ENCODE peak calls at places on chromosome 9, in seven cellular contexts. C, P, S, J, X, L and E are unnamed samples.

GRCh38 chr9:138010861-138011260 is 133.3 kb downstream of the CACNA1B start:
- DNase-seq in C (no peak), P (no peak), S (no peak), J (no peak), X (no peak), L (no peak), E (no peak)

GRCh38 chr9:72454871-72455471 is 66.4 kb upstream of the TMC1 start:
- DNase-seq in C (no peak), P (no peak), S (no peak), J (no peak), X (no peak), L (no peak), E (no peak)

GRCh38 chr9:69981686-69982450 is 61.8 kb upstream of the MAMDC2 start:
- DNase-seq in C (peak), P (no peak), S (no peak), J (peak), X (peak), L (no peak), E (no peak)

GRCh38 chr9:69009708-69010107 is 4.2 kb downstream of the PRKACG start:
- DNase-seq in C (no peak), P (no peak), S (no peak), J (no peak), X (no peak), L (no peak), E (no peak)

GRCh38 chr9:116951588-116952433 is 264.7 kb downstream of the TRIM32 start:
- DNase-seq in C (peak), P (no peak), S (no peak), J (peak), X (peak), L (peak), E (no peak)

GRCh38 chr9:127684576-127684975 is 22.2 kb upstream of the CFAP157 start:
- DNase-seq in C (no peak), P (no peak), S (no peak), J (peak), X (no peak), L (no peak), E (no peak)

GRCh38 chr9:95497772-95498171 is 19.0 kb downstream of the PTCH1 start:
- DNase-seq in C (no peak), P (no peak), S (no peak), J (peak), X (no peak), L (no peak), E (no peak)

GRCh38 chr9:20014168-20014567 is 225.3 kb upstream of the SLC24A2 start:
- DNase-seq in C (no peak), P (no peak), S (no peak), J (no peak), X (no peak), L (no peak), E (no peak)

GRCh38 chr9:80678906-80679305 is 1010.4 kb downstream of the TLE1 start:
- DNase-seq in C (no peak), P (no peak), S (no peak), J (no peak), X (no peak), L (no peak), E (no peak)

GRCh38 chr9:117414220-117414905 is 494 bp downstream of the ASTN2 start:
- DNase-seq in C (no peak), P (no peak), S (peak), J (no peak), X (no peak), L (peak), E (peak)

GRCh38 chr9:100307061-100307460 is 45.7 kb downstream of the TEX10 start:
- DNase-seq in C (no peak), P (no peak), S (no peak), J (no peak), X (no peak), L (no peak), E (no peak)

GRCh38 chr9:123883634-123884033 is 46.3 kb downstream of the DENND1A start:
- DNase-seq in C (no peak), P (no peak), S (no peak), J (peak), X (no peak), L (no peak), E (no peak)

GRCh38 chr9:27441741-27442070 is 82.4 kb upstream of the IFNK start:
- DNase-seq in C (no peak), P (no peak), S (no peak), J (no peak), X (no peak), L (peak), E (no peak)

GRCh38 chr9:110880123-110880522 is 158.1 kb downstream of the LPAR1 start:
- DNase-seq in C (peak), P (no peak), S (no peak), J (peak), X (peak), L (no peak), E (no peak)

GRCh38 chr9:88721028-88721427 is 186.1 kb downstream of the NXNL2 start:
- DNase-seq in C (no peak), P (no peak), S (no peak), J (peak), X (no peak), L (no peak), E (no peak)

GRCh38 chr9:88721528-88722279 is 186.7 kb downstream of the NXNL2 start:
- DNase-seq in C (no peak), P (no peak), S (no peak), J (no peak), X (no peak), L (no peak), E (no peak)

GRCh38 chr9:88723751-88724150 is 188.8 kb downstream of the NXNL2 start:
- DNase-seq in C (no peak), P (no peak), S (no peak), J (no peak), X (no peak), L (no peak), E (no peak)

GRCh38 chr9:88724241-88724805 is 189.3 kb downstream of the NXNL2 start:
- DNase-seq in C (no peak), P (no peak), S (no peak), J (no peak), X (no peak), L (no peak), E (no peak)

DNA sequence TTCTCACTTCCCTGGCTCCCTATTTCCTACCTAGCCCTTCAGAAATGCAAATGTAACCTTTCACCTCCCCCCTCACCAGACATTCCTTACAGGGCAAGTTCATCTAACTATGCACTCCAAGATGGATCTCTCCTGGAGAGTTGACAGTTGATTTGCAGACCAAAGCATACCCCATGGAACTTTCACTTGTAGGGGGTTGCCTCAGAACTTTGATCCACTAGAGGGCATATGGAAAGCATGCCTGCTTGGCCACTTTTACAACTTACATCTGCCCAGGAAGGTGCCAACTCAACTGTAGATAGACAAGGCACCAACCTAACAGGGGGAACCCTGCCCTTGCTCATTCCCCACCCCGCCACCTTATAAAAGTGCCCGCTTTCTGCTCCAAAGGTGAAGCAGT is 187.8 kb downstream of the NXNL2 start:
- DNase-seq in C (peak), P (no peak), S (no peak), J (peak), X (no peak), L (no peak), E (no peak)
- TF ChIP-seq CTCF in C (peak), P (no peak), S (peak), J (peak), X (peak), L (no peak), E (no peak)

GRCh38 chr9:136856541-136857141 is 4.5 kb downstream of the MAMDC4 start:
- DNase-seq in C (no peak), P (no peak), S (no peak), J (no peak), X (no peak), L (no peak), E (peak)
- TF ChIP-seq CTCF in C (no peak), P (no peak), S (no peak), J (no peak), X (no peak), L (no peak), E (no peak)

DNA sequence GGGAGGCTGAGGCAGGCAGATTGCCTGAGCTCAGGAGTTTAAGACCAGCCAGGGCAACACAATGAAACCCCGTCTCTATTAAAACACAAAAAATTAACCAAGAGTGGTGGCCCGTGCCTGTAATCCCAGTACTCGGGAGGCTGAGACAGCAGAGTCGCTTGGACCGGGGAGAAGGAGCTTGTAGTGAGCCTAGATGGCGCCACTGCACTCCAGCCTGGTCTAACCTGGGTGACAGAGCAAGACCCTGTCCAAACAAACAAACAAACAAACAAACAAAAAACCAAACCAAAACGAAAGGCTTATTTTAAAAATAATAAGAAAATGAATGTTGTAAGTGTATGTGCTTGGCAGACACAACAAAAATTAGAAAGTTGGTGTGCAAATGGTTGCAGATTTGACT is 536.3 kb upstream of the PTPRD start:
- DNase-seq in C (no peak), P (no peak), S (no peak), J (no peak), X (no peak), L (no peak), E (no peak)
- TF ChIP-seq CTCF in C (no peak), P (no peak), S (no peak), J (no peak), X (peak), L (no peak), E (no peak)

DNA sequence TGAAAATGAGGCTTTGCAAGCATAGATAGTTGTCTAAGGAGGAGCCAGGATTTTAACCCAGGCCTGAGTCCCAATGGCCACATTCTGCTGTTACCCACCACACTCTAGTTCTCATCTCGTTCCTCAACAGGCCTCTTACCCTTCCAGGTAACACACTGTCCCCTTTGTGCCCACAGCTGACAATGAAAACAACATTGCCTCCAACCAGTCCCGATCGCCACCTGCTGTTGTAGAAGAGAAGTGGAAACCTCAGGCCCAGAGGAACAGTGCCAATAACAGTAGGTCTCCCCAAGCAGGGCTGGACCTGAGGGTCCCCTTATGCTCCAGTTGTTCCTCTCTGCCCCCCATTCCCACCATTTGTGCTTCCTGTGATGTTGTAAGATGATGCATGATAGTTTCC is 30.4 kb downstream of the AMBP start:
- DNase-seq in C (no peak), P (no peak), S (no peak), J (peak), X (no peak), L (peak), E (no peak)
- TF ChIP-seq CTCF in C (peak), P (no peak), S (peak), J (peak), X (peak), L (peak), E (peak)

DNA sequence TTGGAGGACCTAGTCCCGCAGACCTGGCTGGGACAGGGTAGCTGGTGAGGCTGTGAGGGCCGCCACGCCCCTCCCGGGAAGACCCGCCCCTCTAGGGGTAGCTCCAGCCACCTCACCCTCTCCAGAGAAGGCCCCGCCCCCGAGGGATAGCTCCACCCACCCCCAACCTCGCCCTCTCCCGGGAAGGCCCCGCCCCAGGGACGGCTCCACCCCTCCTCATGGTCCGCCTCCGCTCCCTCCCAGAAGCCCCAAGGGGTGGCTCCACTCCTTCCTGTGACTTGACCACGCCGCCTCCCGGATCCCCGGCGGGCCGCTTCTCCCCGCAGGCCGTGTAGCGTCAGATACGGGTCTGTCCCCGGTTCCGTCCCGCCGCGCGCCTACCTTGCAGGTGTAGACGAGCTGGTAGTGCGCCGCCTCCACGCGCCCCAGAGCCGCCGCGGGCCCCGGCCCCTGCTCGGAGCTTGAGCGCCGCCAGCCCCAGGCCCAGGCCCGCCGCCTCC is 388 bp downstream of the DNLZ start:
- DNase-seq in C (peak), P (peak), S (peak), J (peak), X (peak), L (peak), E (peak)
- TF ChIP-seq CTCF in C (no peak), P (no peak), S (no peak), J (no peak), X (no peak), L (no peak), E (no peak)

DNA sequence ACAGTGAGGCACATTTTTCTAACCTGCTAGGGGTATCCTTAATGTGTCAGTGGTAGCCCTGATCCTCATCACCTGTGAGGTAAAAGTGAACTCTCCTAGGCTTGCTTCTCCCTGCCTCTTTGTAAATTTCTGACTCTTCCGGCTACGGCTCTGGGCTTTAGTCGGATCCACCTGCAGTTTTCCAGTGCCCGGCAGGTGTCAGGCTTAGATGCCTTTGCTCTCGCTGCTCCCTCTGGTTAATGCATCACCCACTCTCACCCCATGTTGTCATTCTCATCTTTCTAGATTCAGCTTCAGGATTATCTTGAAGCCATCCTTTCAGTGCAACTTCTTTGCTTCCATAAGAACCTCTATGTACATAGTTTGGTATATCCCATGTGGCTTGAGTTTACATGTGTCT is 3.6 kb downstream of the CEP78 start:
- DNase-seq in C (no peak), P (no peak), S (no peak), J (no peak), X (no peak), L (no peak), E (no peak)
- TF ChIP-seq CTCF in C (peak), P (no peak), S (no peak), J (peak), X (peak), L (no peak), E (peak)

DNA sequence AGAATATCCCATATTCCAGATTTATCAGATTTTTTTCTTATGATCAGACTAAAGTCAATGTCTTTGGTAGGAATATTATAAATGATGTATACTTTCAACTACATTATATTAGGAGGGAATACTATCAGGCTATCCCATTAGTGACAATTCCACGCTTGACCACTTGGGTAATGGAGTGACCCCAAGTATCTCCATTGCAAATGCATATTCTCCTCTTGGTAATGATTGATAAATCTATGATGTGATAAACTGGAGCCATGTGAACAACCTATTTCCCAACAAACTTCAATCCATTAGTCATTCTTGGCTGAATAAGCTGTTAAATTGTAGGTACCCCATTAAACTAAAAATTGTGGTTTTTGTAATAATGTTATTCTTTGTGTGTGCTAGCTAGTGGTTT is 12.2 kb upstream of the MPDZ start:
- DNase-seq in C (no peak), P (no peak), S (no peak), J (no peak), X (no peak), L (no peak), E (no peak)
- TF ChIP-seq CTCF in C (peak), P (no peak), S (no peak), J (peak), X (no peak), L (no peak), E (peak)

DNA sequence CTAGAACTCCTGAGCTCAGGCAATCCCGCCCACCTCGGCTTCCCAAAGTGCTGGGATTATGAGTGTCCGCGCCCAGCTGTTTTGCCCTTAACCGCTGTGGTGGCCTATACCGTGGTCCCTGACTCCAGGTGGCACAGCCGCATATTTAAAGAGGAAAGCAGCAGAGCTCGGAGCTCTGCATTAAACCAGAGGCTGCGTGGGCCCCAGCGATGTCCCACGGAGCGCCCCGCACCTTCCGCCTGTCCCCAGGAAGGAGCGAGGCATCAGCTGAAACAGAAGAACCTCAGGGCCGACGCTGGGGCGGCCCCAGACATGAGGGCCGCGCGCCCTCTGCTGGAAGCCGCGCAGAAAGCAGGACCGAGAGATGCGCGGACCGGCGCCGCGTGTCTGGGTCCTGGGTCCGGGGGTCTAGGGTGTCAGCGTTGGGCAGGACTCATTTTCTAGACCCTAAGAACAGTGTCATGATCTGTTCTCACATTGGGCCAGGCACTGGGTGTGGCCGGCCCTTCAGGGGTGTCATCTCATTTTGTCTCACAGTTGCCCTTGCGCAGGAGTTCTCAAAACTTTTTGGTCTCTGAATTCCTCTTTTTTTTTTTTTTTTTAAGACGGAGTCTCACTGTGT is 37.7 kb downstream of the LAMC3 start:
- DNase-seq in C (peak), P (peak), S (peak), J (peak), X (peak), L (peak), E (peak)
- TF ChIP-seq CTCF in C (peak), P (peak), S (peak), J (peak), X (peak), L (peak), E (peak)

DNA sequence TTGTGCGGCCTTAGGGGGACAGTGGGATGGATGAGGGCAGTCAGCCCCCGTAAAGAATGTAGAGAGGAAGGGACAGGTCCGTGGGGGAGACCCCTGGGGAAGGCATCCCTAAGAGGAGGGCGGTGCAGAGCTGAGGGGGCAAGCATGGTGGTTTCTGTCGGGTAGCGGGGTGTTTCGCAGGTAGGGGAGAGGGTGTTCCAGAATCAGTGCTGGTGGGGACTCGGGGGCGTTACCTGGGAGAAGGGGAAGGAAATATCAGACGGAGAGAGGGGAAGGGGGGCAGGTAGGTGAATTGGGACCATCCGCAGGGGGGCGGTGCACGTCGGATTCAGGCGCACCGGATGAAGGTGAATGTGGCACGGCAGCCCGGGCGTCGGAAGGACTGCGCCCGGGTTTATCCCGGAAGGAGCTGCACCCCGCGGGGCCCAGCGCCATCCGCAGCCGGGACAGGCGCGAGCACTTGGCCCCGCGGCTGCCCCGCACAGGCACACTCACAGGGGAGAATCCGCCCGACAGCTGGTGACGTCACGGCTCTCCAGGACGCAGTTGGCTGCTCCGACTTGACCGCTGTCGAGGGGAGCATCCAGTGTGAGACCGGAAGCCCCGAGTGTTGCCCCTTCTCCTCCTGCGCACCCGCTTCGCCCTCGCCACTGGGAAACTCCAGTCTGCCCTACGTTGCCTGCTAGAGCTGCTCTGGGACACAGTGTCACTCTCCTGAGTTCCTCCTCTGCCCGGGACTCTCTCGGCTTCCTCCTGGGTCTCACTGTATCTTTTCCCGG is 1.3 kb downstream of the CD72 start:
- DNase-seq in C (peak), P (peak), S (peak), J (peak), X (no peak), L (peak), E (no peak)
- TF ChIP-seq CTCF in C (peak), P (no peak), S (no peak), J (peak), X (no peak), L (peak), E (peak)